ENCODE peak calls at places on chromosomes 2 and 18, in six cellular contexts. O, T, J, P, A and B are unnamed samples.

GRCh38 chr2:23510471-23510870 is 125.5 kb downstream of the KLHL29 start:
- DNase-seq in J (no peak), P (no peak), O (no peak), T (no peak), A (no peak), B (no peak)

GRCh38 chr18:22765889-22766288 is 167.2 kb upstream of the RBBP8 start:
- DNase-seq in T (no peak), P (no peak), J (no peak), O (no peak), A (no peak), B (no peak)

GRCh38 chr2:224982910-224983688 is 59.2 kb downstream of the DOCK10 start:
- DNase-seq in A (no peak), O (peak; percentile 58), J (no peak), T (no peak), P (no peak), B (no peak)

GRCh38 chr2:11784747-11785610 is 38.5 kb downstream of the LPIN1 start:
- DNase-seq in J (peak; percentile 31), T (peak; percentile 49), A (peak; percentile 71), O (no peak), P (no peak), B (no peak)

GRCh38 chr2:28296243-28296642 is 96.4 kb upstream of the FOSL2 start:
- DNase-seq in O (no peak), T (no peak), P (no peak), A (no peak), J (no peak), B (no peak)

GRCh38 chr2:3171564-3172264 is 205.9 kb downstream of the EIPR1 start:
- DNase-seq in O (no peak), T (no peak), J (no peak), A (no peak), P (no peak), B (no peak)

GRCh38 chr2:203612246-203612645 is 77.1 kb upstream of the RAPH1 start:
- DNase-seq in J (no peak), A (no peak), O (no peak), P (no peak), T (no peak), B (no peak)

GRCh38 chr18:23689031-23689615 is at the start of gene LAMA3:
- DNase-seq in A (no peak), P (peak; percentile 48), O (peak; percentile 80), T (peak; percentile 53), J (peak; percentile 58), B (no peak)

GRCh38 chr18:45353530-45353929 is 261.7 kb upstream of the SLC14A2 start:
- DNase-seq in T (no peak), O (no peak), P (no peak), A (no peak), J (no peak), B (no peak)

GRCh38 chr2:180753809-180754761 is 226.3 kb upstream of the UBE2E3 start:
- DNase-seq in A (no peak), J (no peak), P (no peak), T (peak; percentile 16), O (no peak), B (no peak)

GRCh38 chr2:162343824-162344616 is at the start of gene GCA:
- DNase-seq in J (peak; percentile 98), P (peak; percentile 97), O (peak; percentile 98), T (peak; percentile 98), A (peak; percentile 47), B (no peak)
- TF ChIP-seq POLR2A in J (peak; percentile 91), P (no peak), O (peak; percentile 60), T (peak; percentile 76), A (no peak), B (peak; percentile 17)

GRCh38 chr2:217949448-217949847 is 53.3 kb downstream of the TNS1 start:
- DNase-seq in P (no peak), J (no peak), A (no peak), O (no peak), T (no peak), B (no peak)
- H3K4me1 ChIP-seq in P (peaks cover 17% of the 10 kb centered on the region), J (peaks cover 66% of the 10 kb centered on the region), A (no peaks in the 10 kb centered on the region), O (peaks cover 73% of the 10 kb centered on the region), T (no peaks in the 10 kb centered on the region), B (peaks cover 95% of the 10 kb centered on the region)

DNA sequence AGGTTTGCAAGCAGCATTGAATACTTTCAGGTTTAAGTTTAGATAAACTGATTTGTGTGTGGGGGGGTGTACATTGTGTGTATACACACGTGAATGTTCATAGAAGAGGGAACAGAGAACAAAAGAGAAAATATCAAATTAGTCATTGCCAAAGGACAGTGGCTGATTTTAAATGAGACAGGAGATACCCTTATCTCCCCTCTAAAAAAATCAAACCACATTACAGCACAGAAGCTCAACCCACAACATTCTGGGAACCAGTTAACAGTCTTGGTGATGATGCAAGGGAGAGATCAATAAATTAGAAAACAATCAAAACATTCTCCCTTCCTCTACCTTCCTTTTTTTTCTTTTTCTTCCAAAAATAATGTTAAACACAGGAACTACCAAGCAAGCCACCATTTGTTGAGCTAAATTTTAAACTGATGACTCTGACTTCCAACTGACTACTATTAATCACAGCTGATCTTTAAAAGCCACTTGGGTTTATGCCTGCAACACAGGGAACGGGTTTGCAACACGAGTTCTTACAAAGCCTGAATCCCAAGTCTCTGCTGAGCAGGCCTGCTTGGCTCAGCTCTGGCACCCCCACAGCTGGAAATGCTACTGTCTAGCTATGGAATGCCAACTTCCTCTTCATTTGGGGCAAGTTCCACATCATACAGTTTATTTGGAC is 119.2 kb upstream of the ACVR1C start:
- DNase-seq in J (no peak), T (no peak), A (no peak), O (no peak), P (no peak), B (no peak)
- H3K36me3 ChIP-seq in J (no peaks in the 10 kb centered on the region), T (peaks cover 11% of the 10 kb centered on the region), A (no peaks in the 10 kb centered on the region), O (no peaks in the 10 kb centered on the region), P (no peaks in the 10 kb centered on the region), B (no peaks in the 10 kb centered on the region)

DNA sequence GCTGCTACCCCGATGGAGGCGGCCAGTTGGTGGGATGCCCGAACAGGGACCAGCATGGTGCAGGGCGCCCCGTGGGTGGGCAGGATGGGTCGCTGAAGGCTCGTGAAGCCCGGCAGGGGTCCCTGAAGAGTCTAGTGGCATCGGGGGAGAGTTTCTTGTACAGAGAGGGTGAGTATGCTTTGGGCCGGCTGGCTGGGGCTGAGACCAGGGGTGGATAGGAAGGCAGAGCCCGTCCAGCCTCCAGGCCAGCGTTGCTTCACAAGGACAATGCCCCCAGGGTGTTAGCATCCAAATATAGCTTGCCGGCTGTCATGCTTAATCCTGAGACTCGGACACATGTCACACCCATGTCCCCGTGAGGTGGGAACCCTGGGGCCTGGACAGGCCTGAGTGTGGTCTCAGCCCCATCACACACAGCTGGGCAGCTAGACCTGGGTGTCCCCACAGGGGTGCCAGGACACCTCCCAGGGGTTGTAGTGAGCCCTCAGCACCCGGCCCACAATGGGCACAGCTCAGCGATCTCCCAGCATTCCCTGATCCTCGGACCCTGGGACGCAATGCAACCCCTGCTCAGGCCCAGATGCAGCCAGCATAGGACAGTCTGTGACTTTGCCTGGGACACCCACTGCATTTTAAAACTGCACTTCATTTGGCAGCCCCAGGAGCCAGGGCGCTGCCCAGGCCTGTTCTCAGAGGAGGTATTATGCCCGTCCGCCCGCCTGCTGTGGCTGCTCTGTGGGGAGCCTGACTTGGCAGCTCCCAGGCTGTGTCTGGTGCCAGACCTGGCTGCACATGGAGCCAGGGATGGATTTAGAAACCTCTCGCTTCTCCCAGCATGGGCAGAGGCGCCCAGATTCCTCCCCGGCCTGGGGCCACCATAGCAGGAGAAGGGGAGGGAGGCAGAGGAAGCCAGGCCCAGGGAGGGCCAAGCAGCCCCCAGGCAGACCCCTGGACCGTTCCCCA is 36.4 kb downstream of the RAMP1 start:
- DNase-seq in T (no peak), A (no peak), J (peak; percentile 67), O (no peak), P (peak; percentile 89), B (no peak)
- TF ChIP-seq POLR2A in T (no peak), A (no peak), J (no peak), O (no peak), P (no peak), B (no peak)

DNA sequence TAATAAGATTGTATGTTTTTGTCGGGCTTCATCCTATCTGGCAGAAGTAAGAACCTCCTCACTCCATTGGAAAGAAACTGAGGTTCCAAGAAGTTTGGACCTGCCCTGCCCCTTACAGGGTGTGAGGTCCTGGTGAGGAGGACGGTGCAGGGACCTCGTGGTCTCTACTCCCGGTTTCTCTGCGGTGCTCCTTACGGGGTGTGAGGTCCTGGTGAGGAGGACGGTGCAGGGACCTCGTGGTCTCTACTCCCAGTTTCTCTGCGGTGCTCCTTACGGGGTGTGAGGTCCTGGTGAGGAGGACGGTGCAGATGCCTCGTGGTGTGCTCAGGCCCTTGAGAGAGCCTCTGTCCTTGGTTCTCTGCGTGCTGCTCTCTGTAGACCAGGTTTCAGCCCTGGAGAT is 5.2 kb downstream of the CTDP1 start:
- DNase-seq in O (no peak), P (no peak), A (no peak), J (no peak), T (peak; percentile 7), B (no peak)
- H3K4me1 ChIP-seq in O (peaks cover 24% of the 10 kb centered on the region), P (peaks cover 5% of the 10 kb centered on the region), A (peaks cover 6% of the 10 kb centered on the region), J (peaks cover 43% of the 10 kb centered on the region), T (peaks cover 7% of the 10 kb centered on the region), B (peaks cover 23% of the 10 kb centered on the region)

DNA sequence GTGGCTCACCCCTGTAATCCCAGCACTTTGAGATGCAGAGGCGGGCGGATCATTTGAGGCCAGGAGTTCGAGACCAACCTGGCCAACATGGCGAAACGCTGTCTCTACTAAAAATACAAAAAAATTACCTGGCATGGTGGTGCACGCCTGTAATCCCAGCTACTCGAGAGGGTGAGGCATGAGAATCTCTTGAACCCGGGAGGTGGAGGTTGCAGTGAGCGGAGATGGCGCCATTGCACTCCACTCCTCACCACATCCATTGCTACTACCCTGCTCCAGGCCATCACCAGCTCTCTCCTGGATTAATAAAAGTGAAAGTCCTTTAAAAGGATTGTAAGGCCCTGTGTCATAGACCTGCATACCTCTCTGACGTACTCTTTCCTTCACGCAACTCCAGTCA is 1.2 kb downstream of the RMP24 start:
- DNase-seq in A (no peak), P (no peak), T (no peak), J (no peak), O (no peak), B (no peak)
- H3K36me3 ChIP-seq in A (peaks cover 51% of the 10 kb centered on the region), P (no peaks in the 10 kb centered on the region), T (peaks cover 7% of the 10 kb centered on the region), J (peaks cover 14% of the 10 kb centered on the region), O (peaks cover 15% of the 10 kb centered on the region), B (no peaks in the 10 kb centered on the region)